ENCODE peak calls at places on chromosomes 2 and 18, in six cellular contexts. One of them, this sample, is unnamed.

GRCh38 chr2:153477641-153478288 is 797 bp downstream of the RPRM start:
- DNase-seq in NCI-H460: no peak
- DNase-seq in germinal center: no peak
- DNase-seq in AG09309: no peak
- DNase-seq in nucleus accumbens: no peak
- DNase-seq in stimulated activated CD4-positive, alpha-beta T cell treated with anti-CD3 and anti-CD28 coated beads, Interleukin-15, amount 100 ng/mL, for 1 hour: no peak
- DNase-seq in this sample: peak; percentile 58

GRCh38 chr2:27715318-27716165 is 51.9 kb downstream of the SLC4A1AP start:
- DNase-seq in NCI-H460: no peak
- DNase-seq in germinal center: no peak
- DNase-seq in AG09309: no peak
- DNase-seq in nucleus accumbens: peak; percentile 19
- DNase-seq in stimulated activated CD4-positive, alpha-beta T cell treated with anti-CD3 and anti-CD28 coated beads, Interleukin-15, amount 100 ng/mL, for 1 hour: no peak
- DNase-seq in this sample: peak; percentile 54

GRCh38 chr2:195322324-195322723 is 334.7 kb upstream of the SLC39A10 start:
- DNase-seq in NCI-H460: no peak
- DNase-seq in germinal center: no peak
- DNase-seq in AG09309: no peak
- DNase-seq in nucleus accumbens: no peak
- DNase-seq in stimulated activated CD4-positive, alpha-beta T cell treated with anti-CD3 and anti-CD28 coated beads, Interleukin-15, amount 100 ng/mL, for 1 hour: no peak
- DNase-seq in this sample: no peak

GRCh38 chr2:240711296-240711695 is 19.6 kb downstream of the AQP12A start:
- DNase-seq in NCI-H460: no peak
- DNase-seq in germinal center: no peak
- DNase-seq in AG09309: no peak
- DNase-seq in nucleus accumbens: no peak
- DNase-seq in stimulated activated CD4-positive, alpha-beta T cell treated with anti-CD3 and anti-CD28 coated beads, Interleukin-15, amount 100 ng/mL, for 1 hour: no peak
- DNase-seq in this sample: no peak

GRCh38 chr18:9115984-9116383 is 13.5 kb downstream of the NDUFV2 start:
- DNase-seq in NCI-H460: no peak
- DNase-seq in germinal center: no peak
- DNase-seq in AG09309: no peak
- DNase-seq in nucleus accumbens: no peak
- DNase-seq in stimulated activated CD4-positive, alpha-beta T cell treated with anti-CD3 and anti-CD28 coated beads, Interleukin-15, amount 100 ng/mL, for 1 hour: no peak
- DNase-seq in this sample: no peak

GRCh38 chr18:62938006-62938405 is 222.7 kb downstream of the PHLPP1 start:
- DNase-seq in NCI-H460: no peak
- DNase-seq in germinal center: no peak
- DNase-seq in AG09309: peak; percentile 58
- DNase-seq in nucleus accumbens: no peak
- DNase-seq in stimulated activated CD4-positive, alpha-beta T cell treated with anti-CD3 and anti-CD28 coated beads, Interleukin-15, amount 100 ng/mL, for 1 hour: no peak
- DNase-seq in this sample: no peak

GRCh38 chr2:105604938-105605337 is 139.8 kb upstream of the NCK2 start:
- DNase-seq in NCI-H460: no peak
- DNase-seq in germinal center: no peak
- DNase-seq in AG09309: no peak
- DNase-seq in nucleus accumbens: peak; percentile 23
- DNase-seq in stimulated activated CD4-positive, alpha-beta T cell treated with anti-CD3 and anti-CD28 coated beads, Interleukin-15, amount 100 ng/mL, for 1 hour: no peak
- DNase-seq in this sample: no peak

GRCh38 chr2:126877861-126878565 is 20.7 kb upstream of the TEX51 start:
- DNase-seq in NCI-H460: no peak
- DNase-seq in germinal center: no peak
- DNase-seq in AG09309: no peak
- DNase-seq in nucleus accumbens: no peak
- DNase-seq in stimulated activated CD4-positive, alpha-beta T cell treated with anti-CD3 and anti-CD28 coated beads, Interleukin-15, amount 100 ng/mL, for 1 hour: no peak
- DNase-seq in this sample: no peak

GRCh38 chr2:173231042-173231441 is 123.6 kb upstream of the CDCA7 start:
- DNase-seq in NCI-H460: no peak
- DNase-seq in germinal center: no peak
- DNase-seq in AG09309: no peak
- DNase-seq in nucleus accumbens: no peak
- DNase-seq in stimulated activated CD4-positive, alpha-beta T cell treated with anti-CD3 and anti-CD28 coated beads, Interleukin-15, amount 100 ng/mL, for 1 hour: no peak
- DNase-seq in this sample: no peak

GRCh38 chr2:36698978-36699377 is 2.5 kb downstream of the VIT start:
- DNase-seq in NCI-H460: no peak
- DNase-seq in germinal center: no peak
- DNase-seq in AG09309: no peak
- DNase-seq in nucleus accumbens: no peak
- DNase-seq in stimulated activated CD4-positive, alpha-beta T cell treated with anti-CD3 and anti-CD28 coated beads, Interleukin-15, amount 100 ng/mL, for 1 hour: no peak
- DNase-seq in this sample: no peak

GRCh38 chr2:208984376-208985100 is 439.3 kb upstream of the MAP2 start:
- DNase-seq in NCI-H460: no peak
- DNase-seq in germinal center: no peak
- DNase-seq in AG09309: no peak
- DNase-seq in nucleus accumbens: no peak
- DNase-seq in stimulated activated CD4-positive, alpha-beta T cell treated with anti-CD3 and anti-CD28 coated beads, Interleukin-15, amount 100 ng/mL, for 1 hour: no peak
- DNase-seq in this sample: no peak

GRCh38 chr18:77482190-77482928 is 232.7 kb downstream of the GALR1 start:
- DNase-seq in NCI-H460: no peak
- DNase-seq in germinal center: no peak
- DNase-seq in AG09309: no peak
- DNase-seq in nucleus accumbens: no peak
- DNase-seq in stimulated activated CD4-positive, alpha-beta T cell treated with anti-CD3 and anti-CD28 coated beads, Interleukin-15, amount 100 ng/mL, for 1 hour: no peak
- DNase-seq in this sample: peak; percentile 36

GRCh38 chr2:74502720-74503505 is 3.5 kb upstream of the LBX2 start:
- DNase-seq in NCI-H460: peak; percentile 73
- DNase-seq in germinal center: no peak
- DNase-seq in AG09309: peak; percentile 34
- DNase-seq in nucleus accumbens: no peak
- DNase-seq in stimulated activated CD4-positive, alpha-beta T cell treated with anti-CD3 and anti-CD28 coated beads, Interleukin-15, amount 100 ng/mL, for 1 hour: no peak
- DNase-seq in this sample: peak; percentile 54

GRCh38 chr18:36813111-36813752 is 15.6 kb downstream of the TPGS2 start:
- DNase-seq in NCI-H460: no peak
- DNase-seq in germinal center: no peak
- DNase-seq in AG09309: no peak
- DNase-seq in nucleus accumbens: no peak
- DNase-seq in stimulated activated CD4-positive, alpha-beta T cell treated with anti-CD3 and anti-CD28 coated beads, Interleukin-15, amount 100 ng/mL, for 1 hour: no peak
- DNase-seq in this sample: no peak

GRCh38 chr2:239539776-239540100 is 138.9 kb upstream of the HDAC4 start:
- DNase-seq in NCI-H460: no peak
- DNase-seq in germinal center: no peak
- DNase-seq in AG09309: no peak
- DNase-seq in nucleus accumbens: no peak
- DNase-seq in stimulated activated CD4-positive, alpha-beta T cell treated with anti-CD3 and anti-CD28 coated beads, Interleukin-15, amount 100 ng/mL, for 1 hour: no peak
- DNase-seq in this sample: no peak

GRCh38 chr2:29010946-29011649 is 30.0 kb downstream of the TOGARAM2 start:
- DNase-seq in NCI-H460: no peak
- DNase-seq in germinal center: no peak
- DNase-seq in AG09309: no peak
- DNase-seq in nucleus accumbens: no peak
- DNase-seq in stimulated activated CD4-positive, alpha-beta T cell treated with anti-CD3 and anti-CD28 coated beads, Interleukin-15, amount 100 ng/mL, for 1 hour: no peak
- DNase-seq in this sample: peak; percentile 32

GRCh38 chr2:38771632-38772031 is 6.4 kb upstream of the GEMIN6 start:
- DNase-seq in NCI-H460: no peak
- DNase-seq in germinal center: no peak
- DNase-seq in AG09309: no peak
- DNase-seq in nucleus accumbens: no peak
- DNase-seq in stimulated activated CD4-positive, alpha-beta T cell treated with anti-CD3 and anti-CD28 coated beads, Interleukin-15, amount 100 ng/mL, for 1 hour: no peak
- DNase-seq in this sample: no peak

GRCh38 chr18:48254077-48254602 is 155.0 kb downstream of the ZBTB7C start:
- DNase-seq in NCI-H460: no peak
- DNase-seq in germinal center: no peak
- DNase-seq in AG09309: no peak
- DNase-seq in nucleus accumbens: no peak
- DNase-seq in stimulated activated CD4-positive, alpha-beta T cell treated with anti-CD3 and anti-CD28 coated beads, Interleukin-15, amount 100 ng/mL, for 1 hour: no peak
- DNase-seq in this sample: no peak

GRCh38 chr2:20645301-20645701 is 5.6 kb downstream of the HS1BP3 start:
- DNase-seq in NCI-H460: no peak
- DNase-seq in germinal center: no peak
- DNase-seq in AG09309: no peak
- DNase-seq in nucleus accumbens: no peak
- DNase-seq in stimulated activated CD4-positive, alpha-beta T cell treated with anti-CD3 and anti-CD28 coated beads, Interleukin-15, amount 100 ng/mL, for 1 hour: no peak
- DNase-seq in this sample: no peak

GRCh38 chr2:202278036-202278760 is 12.6 kb downstream of the NOP58 start:
- DNase-seq in NCI-H460: peak; percentile 33
- DNase-seq in germinal center: no peak
- DNase-seq in AG09309: peak; percentile 39
- DNase-seq in nucleus accumbens: no peak
- DNase-seq in stimulated activated CD4-positive, alpha-beta T cell treated with anti-CD3 and anti-CD28 coated beads, Interleukin-15, amount 100 ng/mL, for 1 hour: no peak
- DNase-seq in this sample: no peak

GRCh38 chr2:217118559-217118958 is 258.7 kb upstream of the TNP1 start:
- DNase-seq in NCI-H460: no peak
- DNase-seq in germinal center: no peak
- DNase-seq in AG09309: no peak
- DNase-seq in nucleus accumbens: no peak
- DNase-seq in stimulated activated CD4-positive, alpha-beta T cell treated with anti-CD3 and anti-CD28 coated beads, Interleukin-15, amount 100 ng/mL, for 1 hour: no peak
- DNase-seq in this sample: no peak

GRCh38 chr2:183207110-183207509 is 82.9 kb downstream of the NUP35 start:
- DNase-seq in NCI-H460: no peak
- DNase-seq in germinal center: no peak
- DNase-seq in AG09309: no peak
- DNase-seq in nucleus accumbens: no peak
- DNase-seq in stimulated activated CD4-positive, alpha-beta T cell treated with anti-CD3 and anti-CD28 coated beads, Interleukin-15, amount 100 ng/mL, for 1 hour: no peak
- DNase-seq in this sample: peak; percentile 29

GRCh38 chr2:59584958-59585357 is 968.5 kb downstream of the BCL11A start:
- DNase-seq in NCI-H460: no peak
- DNase-seq in germinal center: no peak
- DNase-seq in AG09309: no peak
- DNase-seq in nucleus accumbens: no peak
- DNase-seq in stimulated activated CD4-positive, alpha-beta T cell treated with anti-CD3 and anti-CD28 coated beads, Interleukin-15, amount 100 ng/mL, for 1 hour: no peak
- DNase-seq in this sample: peak; percentile 58

GRCh38 chr2:239057533-239057932 is 209.6 kb downstream of the TWIST2 start:
- DNase-seq in NCI-H460: no peak
- DNase-seq in germinal center: no peak
- DNase-seq in AG09309: no peak
- DNase-seq in nucleus accumbens: no peak
- DNase-seq in stimulated activated CD4-positive, alpha-beta T cell treated with anti-CD3 and anti-CD28 coated beads, Interleukin-15, amount 100 ng/mL, for 1 hour: no peak
- DNase-seq in this sample: no peak

GRCh38 chr2:232890896-232891601 is 21.0 kb downstream of the SNORC start:
- DNase-seq in NCI-H460: no peak
- DNase-seq in germinal center: no peak
- DNase-seq in AG09309: no peak
- DNase-seq in nucleus accumbens: no peak
- DNase-seq in stimulated activated CD4-positive, alpha-beta T cell treated with anti-CD3 and anti-CD28 coated beads, Interleukin-15, amount 100 ng/mL, for 1 hour: no peak
- DNase-seq in this sample: peak; percentile 75

GRCh38 chr2:113156278-113157107 is 17.3 kb upstream of the PSD4 start:
- DNase-seq in NCI-H460: no peak
- DNase-seq in germinal center: no peak
- DNase-seq in AG09309: no peak
- DNase-seq in nucleus accumbens: no peak
- DNase-seq in stimulated activated CD4-positive, alpha-beta T cell treated with anti-CD3 and anti-CD28 coated beads, Interleukin-15, amount 100 ng/mL, for 1 hour: no peak
- DNase-seq in this sample: no peak

GRCh38 chr2:73451263-73451972 is 65.8 kb downstream of the ALMS1 start:
- DNase-seq in NCI-H460: no peak
- DNase-seq in germinal center: no peak
- DNase-seq in AG09309: no peak
- DNase-seq in nucleus accumbens: no peak
- DNase-seq in stimulated activated CD4-positive, alpha-beta T cell treated with anti-CD3 and anti-CD28 coated beads, Interleukin-15, amount 100 ng/mL, for 1 hour: no peak
- DNase-seq in this sample: no peak

GRCh38 chr2:33363599-33364300 is 112.7 kb upstream of the RASGRP3 start:
- DNase-seq in NCI-H460: no peak
- DNase-seq in germinal center: no peak
- DNase-seq in AG09309: peak; percentile 54
- DNase-seq in nucleus accumbens: no peak
- DNase-seq in stimulated activated CD4-positive, alpha-beta T cell treated with anti-CD3 and anti-CD28 coated beads, Interleukin-15, amount 100 ng/mL, for 1 hour: no peak
- DNase-seq in this sample: no peak

GRCh38 chr2:7812231-7812995 is 869.4 kb upstream of the ID2 start:
- DNase-seq in NCI-H460: peak; percentile 5
- DNase-seq in germinal center: no peak
- DNase-seq in AG09309: peak; percentile 35
- DNase-seq in nucleus accumbens: no peak
- DNase-seq in stimulated activated CD4-positive, alpha-beta T cell treated with anti-CD3 and anti-CD28 coated beads, Interleukin-15, amount 100 ng/mL, for 1 hour: no peak
- DNase-seq in this sample: no peak

GRCh38 chr2:15730545-15731212 is 139.0 kb downstream of the DDX1 start:
- DNase-seq in NCI-H460: peak; percentile 87
- DNase-seq in germinal center: no peak
- DNase-seq in AG09309: peak; percentile 55
- DNase-seq in nucleus accumbens: peak; percentile 68
- DNase-seq in stimulated activated CD4-positive, alpha-beta T cell treated with anti-CD3 and anti-CD28 coated beads, Interleukin-15, amount 100 ng/mL, for 1 hour: no peak
- DNase-seq in this sample: no peak

GRCh38 chr2:73212448-73213176 is 1.4 kb upstream of the SMYD5 start:
- DNase-seq in NCI-H460: peak; percentile 46
- DNase-seq in germinal center: peak; percentile 85
- DNase-seq in AG09309: peak; percentile 72
- DNase-seq in nucleus accumbens: peak; percentile 51
- DNase-seq in stimulated activated CD4-positive, alpha-beta T cell treated with anti-CD3 and anti-CD28 coated beads, Interleukin-15, amount 100 ng/mL, for 1 hour: peak; percentile 66
- DNase-seq in this sample: peak; percentile 84

GRCh38 chr18:67281746-67282145 is 234.8 kb downstream of the DSEL start:
- DNase-seq in NCI-H460: no peak
- DNase-seq in germinal center: no peak
- DNase-seq in AG09309: no peak
- DNase-seq in nucleus accumbens: no peak
- DNase-seq in stimulated activated CD4-positive, alpha-beta T cell treated with anti-CD3 and anti-CD28 coated beads, Interleukin-15, amount 100 ng/mL, for 1 hour: no peak
- DNase-seq in this sample: no peak

GRCh38 chr2:75146903-75147332 is 52.4 kb downstream of the TACR1 start:
- DNase-seq in NCI-H460: no peak
- DNase-seq in germinal center: no peak
- DNase-seq in AG09309: peak; percentile 48
- DNase-seq in nucleus accumbens: no peak
- DNase-seq in stimulated activated CD4-positive, alpha-beta T cell treated with anti-CD3 and anti-CD28 coated beads, Interleukin-15, amount 100 ng/mL, for 1 hour: no peak
- DNase-seq in this sample: no peak

GRCh38 chr2:204796581-204796980 is 251.3 kb downstream of the PARD3B start:
- DNase-seq in NCI-H460: no peak
- DNase-seq in germinal center: no peak
- DNase-seq in AG09309: no peak
- DNase-seq in nucleus accumbens: no peak
- DNase-seq in stimulated activated CD4-positive, alpha-beta T cell treated with anti-CD3 and anti-CD28 coated beads, Interleukin-15, amount 100 ng/mL, for 1 hour: no peak
- DNase-seq in this sample: no peak

GRCh38 chr18:25136416-25137132 is 215.4 kb downstream of the ZNF521 start:
- DNase-seq in NCI-H460: no peak
- DNase-seq in germinal center: no peak
- DNase-seq in AG09309: no peak
- DNase-seq in nucleus accumbens: no peak
- DNase-seq in stimulated activated CD4-positive, alpha-beta T cell treated with anti-CD3 and anti-CD28 coated beads, Interleukin-15, amount 100 ng/mL, for 1 hour: no peak
- DNase-seq in this sample: no peak

GRCh38 chr2:59314367-59314766 is 1073.2 kb upstream of the FANCL start:
- DNase-seq in NCI-H460: no peak
- DNase-seq in germinal center: no peak
- DNase-seq in AG09309: no peak
- DNase-seq in nucleus accumbens: no peak
- DNase-seq in stimulated activated CD4-positive, alpha-beta T cell treated with anti-CD3 and anti-CD28 coated beads, Interleukin-15, amount 100 ng/mL, for 1 hour: no peak
- DNase-seq in this sample: no peak

GRCh38 chr18:35253655-35254287 is 12.9 kb downstream of the ZNF397 start:
- DNase-seq in NCI-H460: no peak
- DNase-seq in germinal center: no peak
- DNase-seq in AG09309: no peak
- DNase-seq in nucleus accumbens: no peak
- DNase-seq in stimulated activated CD4-positive, alpha-beta T cell treated with anti-CD3 and anti-CD28 coated beads, Interleukin-15, amount 100 ng/mL, for 1 hour: no peak
- DNase-seq in this sample: no peak